ENCODE peak calls at places on chromosomes 2 and 18, in five cellular contexts. One of them, this sample, is unnamed.

GRCh38 chr2:19805266-19805665 is 96.5 kb downstream of the TTC32 start:
- DNase-seq in ovary: no peak
- DNase-seq in heart left ventricle: no peak
- DNase-seq in HCT116: no peak
- DNase-seq in erythroblast: no peak
- DNase-seq in this sample: no peak

GRCh38 chr2:7356909-7357584 is 439.8 kb downstream of the RNF144A start:
- DNase-seq in ovary: no peak
- DNase-seq in heart left ventricle: no peak
- DNase-seq in HCT116: no peak
- DNase-seq in erythroblast: no peak
- DNase-seq in this sample: no peak

GRCh38 chr2:206597716-206598218 is 44.5 kb upstream of the FAM237A start:
- DNase-seq in ovary: no peak
- DNase-seq in heart left ventricle: no peak
- DNase-seq in HCT116: no peak
- DNase-seq in erythroblast: no peak
- DNase-seq in this sample: no peak

GRCh38 chr2:58133395-58133794 is 86.8 kb downstream of the VRK2 start:
- DNase-seq in ovary: no peak
- DNase-seq in heart left ventricle: no peak
- DNase-seq in HCT116: no peak
- DNase-seq in erythroblast: no peak
- DNase-seq in this sample: no peak

GRCh38 chr2:189305291-189305943 is 125.9 kb upstream of the COL5A2 start:
- DNase-seq in ovary: no peak
- DNase-seq in heart left ventricle: no peak
- DNase-seq in HCT116: no peak
- DNase-seq in erythroblast: no peak
- DNase-seq in this sample: no peak

GRCh38 chr18:62526098-62527025 is 3.5 kb downstream of the ZCCHC2 start:
- DNase-seq in ovary: peak; percentile 80
- DNase-seq in heart left ventricle: peak; percentile 89
- DNase-seq in HCT116: peak; percentile 57
- DNase-seq in erythroblast: peak; percentile 96
- DNase-seq in this sample: peak; percentile 72

GRCh38 chr2:197710424-197711042 is 5.4 kb downstream of the MARS2 start:
- DNase-seq in ovary: no peak
- DNase-seq in heart left ventricle: no peak
- DNase-seq in HCT116: no peak
- DNase-seq in erythroblast: no peak
- DNase-seq in this sample: no peak

GRCh38 chr2:238098854-238099708 is 1.1 kb upstream of the ESPNL start:
- DNase-seq in ovary: peak; percentile 3
- DNase-seq in heart left ventricle: no peak
- DNase-seq in HCT116: no peak
- DNase-seq in erythroblast: no peak
- DNase-seq in this sample: no peak

GRCh38 chr2:114700440-114700839 is 258.0 kb downstream of the DPP10 start:
- DNase-seq in ovary: no peak
- DNase-seq in heart left ventricle: no peak
- DNase-seq in HCT116: no peak
- DNase-seq in erythroblast: no peak
- DNase-seq in this sample: no peak

GRCh38 chr2:122999258-122999657 is 1025.8 kb upstream of the CNTNAP5 start:
- DNase-seq in ovary: no peak
- DNase-seq in heart left ventricle: no peak
- DNase-seq in HCT116: no peak
- DNase-seq in erythroblast: no peak
- DNase-seq in this sample: no peak

GRCh38 chr2:23209059-23209458 is 175.9 kb upstream of the KLHL29 start:
- DNase-seq in ovary: no peak
- DNase-seq in heart left ventricle: no peak
- DNase-seq in HCT116: no peak
- DNase-seq in erythroblast: no peak
- DNase-seq in this sample: no peak

GRCh38 chr2:132949108-132949507 is 279.1 kb upstream of the LYPD1 start:
- DNase-seq in ovary: no peak
- DNase-seq in heart left ventricle: no peak
- DNase-seq in HCT116: no peak
- DNase-seq in erythroblast: no peak
- DNase-seq in this sample: no peak

GRCh38 chr2:9392895-9393757 is 30.2 kb downstream of the ITGB1BP1 start:
- DNase-seq in ovary: no peak
- DNase-seq in heart left ventricle: peak; percentile 46
- DNase-seq in HCT116: no peak
- DNase-seq in erythroblast: no peak
- DNase-seq in this sample: no peak

GRCh38 chr2:178155524-178155923 is 38.8 kb upstream of the OSBPL6 start:
- DNase-seq in ovary: no peak
- DNase-seq in heart left ventricle: no peak
- DNase-seq in HCT116: no peak
- DNase-seq in erythroblast: no peak
- DNase-seq in this sample: no peak

GRCh38 chr2:191314697-191315364 is 69.6 kb downstream of the MYO1B start:
- DNase-seq in ovary: no peak
- DNase-seq in heart left ventricle: no peak
- DNase-seq in HCT116: no peak
- DNase-seq in erythroblast: no peak
- DNase-seq in this sample: no peak

GRCh38 chr2:54480025-54480424 is 23.9 kb downstream of the SPTBN1 start:
- DNase-seq in ovary: no peak
- DNase-seq in heart left ventricle: no peak
- DNase-seq in HCT116: no peak
- DNase-seq in erythroblast: no peak
- DNase-seq in this sample: no peak

GRCh38 chr2:178270338-178270737 is 76.0 kb downstream of the OSBPL6 start:
- DNase-seq in ovary: no peak
- DNase-seq in heart left ventricle: no peak
- DNase-seq in HCT116: no peak
- DNase-seq in erythroblast: no peak
- DNase-seq in this sample: no peak

GRCh38 chr2:36484454-36484853 is 113.5 kb downstream of the FEZ2 start:
- DNase-seq in ovary: no peak
- DNase-seq in heart left ventricle: no peak
- DNase-seq in HCT116: no peak
- DNase-seq in erythroblast: no peak
- DNase-seq in this sample: no peak

GRCh38 chr2:36487947-36488346 is 110.0 kb downstream of the FEZ2 start:
- DNase-seq in ovary: no peak
- DNase-seq in heart left ventricle: no peak
- DNase-seq in HCT116: no peak
- DNase-seq in erythroblast: no peak
- DNase-seq in this sample: no peak

GRCh38 chr2:36483290-36483689 is 114.7 kb downstream of the FEZ2 start:
- DNase-seq in ovary: no peak
- DNase-seq in heart left ventricle: no peak
- DNase-seq in HCT116: no peak
- DNase-seq in erythroblast: no peak
- DNase-seq in this sample: no peak

GRCh38 chr2:36486546-36487044 is 111.4 kb downstream of the FEZ2 start:
- DNase-seq in ovary: no peak
- DNase-seq in heart left ventricle: no peak
- DNase-seq in HCT116: no peak
- DNase-seq in erythroblast: no peak
- DNase-seq in this sample: peak; percentile 17

GRCh38 chr2:36485521-36485920 is 112.4 kb downstream of the FEZ2 start:
- DNase-seq in ovary: no peak
- DNase-seq in heart left ventricle: no peak
- DNase-seq in HCT116: no peak
- DNase-seq in erythroblast: no peak
- DNase-seq in this sample: no peak
- TF ChIP-seq POLR2A in ovary: no peak
- TF ChIP-seq POLR2A in heart left ventricle: no peak
- TF ChIP-seq POLR2A in HCT116: no peak
- TF ChIP-seq POLR2A in erythroblast: no peak
- TF ChIP-seq POLR2A in this sample: no peak

GRCh38 chr18:24075731-24076130 is 61.2 kb downstream of the TTC39C start:
- DNase-seq in ovary: no peak
- DNase-seq in heart left ventricle: no peak
- DNase-seq in HCT116: peak; percentile 4
- DNase-seq in erythroblast: no peak
- DNase-seq in this sample: no peak
- TF ChIP-seq POLR2A in ovary: no peak
- TF ChIP-seq POLR2A in heart left ventricle: no peak
- TF ChIP-seq POLR2A in HCT116: no peak
- TF ChIP-seq POLR2A in erythroblast: no peak
- TF ChIP-seq POLR2A in this sample: no peak

GRCh38 chr2:42827647-42828486 is 35.5 kb upstream of the HAAO start:
- DNase-seq in ovary: peak; percentile 91
- DNase-seq in heart left ventricle: peak; percentile 90
- DNase-seq in HCT116: peak; percentile 72
- DNase-seq in erythroblast: peak; percentile 81
- DNase-seq in this sample: peak; percentile 66
- TF ChIP-seq POLR2A in ovary: peak; percentile 30
- TF ChIP-seq POLR2A in heart left ventricle: no peak
- TF ChIP-seq POLR2A in HCT116: no peak
- TF ChIP-seq POLR2A in erythroblast: no peak
- TF ChIP-seq POLR2A in this sample: no peak

DNA sequence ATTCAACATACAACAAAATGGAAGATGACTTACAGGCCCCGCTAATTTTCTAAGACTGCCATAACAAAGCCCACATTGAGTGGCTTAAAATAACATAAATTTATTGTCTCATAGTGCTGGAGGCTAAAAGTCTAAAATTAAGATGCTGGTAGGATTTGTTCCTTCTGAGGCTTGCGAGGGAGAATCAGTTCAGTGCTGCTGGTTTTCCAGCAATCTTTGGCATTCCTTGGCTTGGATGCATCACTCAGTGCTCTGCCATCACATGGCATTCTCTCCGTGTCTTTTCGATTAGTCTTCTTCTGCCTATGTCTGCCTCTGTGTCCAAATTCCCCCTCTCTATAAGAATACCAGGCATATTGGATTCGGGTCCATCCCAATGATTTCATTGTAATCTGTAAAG is 959.3 kb upstream of the TMEFF2 start:
- DNase-seq in ovary: no peak
- DNase-seq in heart left ventricle: no peak
- DNase-seq in HCT116: no peak
- DNase-seq in erythroblast: no peak
- DNase-seq in this sample: no peak
- TF ChIP-seq POLR2A in ovary: no peak
- TF ChIP-seq POLR2A in heart left ventricle: no peak
- TF ChIP-seq POLR2A in HCT116: no peak
- TF ChIP-seq POLR2A in erythroblast: no peak
- TF ChIP-seq POLR2A in this sample: no peak

DNA sequence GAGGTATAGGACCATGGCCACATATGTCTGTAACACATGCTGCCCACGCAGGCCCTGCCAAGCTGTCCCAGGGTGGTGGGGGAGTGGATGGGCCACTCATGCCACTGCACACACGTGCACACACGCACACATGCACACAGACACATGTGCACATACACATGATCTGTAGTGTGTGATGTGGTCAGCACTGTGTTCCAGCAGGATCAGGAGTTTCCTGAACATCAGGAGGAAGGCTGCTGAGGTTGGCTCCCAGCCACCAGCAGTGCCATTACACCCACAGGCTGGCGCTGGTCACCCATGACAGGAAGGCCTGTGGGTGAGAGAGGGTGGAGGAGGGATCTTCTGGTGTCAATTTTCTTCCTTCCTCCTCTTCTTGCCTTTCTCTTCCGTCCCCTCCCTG is 44.7 kb downstream of the POMC start:
- DNase-seq in ovary: no peak
- DNase-seq in heart left ventricle: no peak
- DNase-seq in HCT116: no peak
- DNase-seq in erythroblast: no peak
- DNase-seq in this sample: no peak
- TF ChIP-seq POLR2A in ovary: no peak
- TF ChIP-seq POLR2A in heart left ventricle: no peak
- TF ChIP-seq POLR2A in HCT116: no peak
- TF ChIP-seq POLR2A in erythroblast: no peak
- TF ChIP-seq POLR2A in this sample: no peak

GRCh38 chr2:156333274-156333950 is 891 bp upstream of the NR4A2 start:
- DNase-seq in ovary: no peak
- DNase-seq in heart left ventricle: no peak
- DNase-seq in HCT116: no peak
- DNase-seq in erythroblast: peak; percentile 82
- DNase-seq in this sample: no peak

GRCh38 chr2:156334496-156335478 is 2.3 kb upstream of the NR4A2 start:
- DNase-seq in ovary: peak; percentile 93
- DNase-seq in heart left ventricle: peak; percentile 97
- DNase-seq in HCT116: peak; percentile 79
- DNase-seq in erythroblast: peak; percentile 81
- DNase-seq in this sample: peak; percentile 63

GRCh38 chr2:156332452-156333273 is at the start of gene NR4A2:
- DNase-seq in ovary: peak; percentile 87
- DNase-seq in heart left ventricle: peak; percentile 93
- DNase-seq in HCT116: peak; percentile 96
- DNase-seq in erythroblast: peak; percentile 93
- DNase-seq in this sample: peak; percentile 82

GRCh38 chr2:156331572-156332451 is 709 bp downstream of the NR4A2 start:
- DNase-seq in ovary: peak; percentile 49
- DNase-seq in heart left ventricle: peak; percentile 69
- DNase-seq in HCT116: no peak
- DNase-seq in erythroblast: peak; percentile 63
- DNase-seq in this sample: peak; percentile 42

DNA sequence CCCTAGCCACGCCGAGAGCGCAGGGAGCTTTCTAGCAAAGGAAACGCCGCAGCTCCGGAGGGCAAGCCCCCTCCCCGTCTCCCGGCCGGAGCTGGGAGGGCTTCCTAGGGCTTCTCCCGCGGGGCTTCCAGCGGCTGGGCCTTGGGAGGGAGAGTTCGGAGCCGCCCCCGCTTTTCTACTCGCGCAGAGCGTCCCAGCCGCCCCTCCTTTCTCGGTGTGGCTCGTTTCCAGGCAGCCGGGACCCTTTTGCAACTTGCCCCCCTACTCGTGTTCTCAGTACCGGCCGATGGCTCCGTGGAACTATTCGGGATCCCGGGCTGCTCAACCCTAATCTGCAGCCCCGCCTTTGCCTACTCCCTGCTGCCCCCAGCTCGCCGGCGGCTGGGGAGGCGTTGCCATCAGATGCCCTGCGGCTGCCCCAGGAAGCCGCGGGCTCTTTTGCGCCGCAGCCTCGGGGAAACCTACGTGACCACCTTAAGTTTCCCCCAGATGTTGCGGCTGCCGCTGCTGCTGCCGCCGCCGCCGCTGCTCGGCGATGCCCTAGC is 1.5 kb upstream of the NR4A2 start:
- DNase-seq in ovary: peak; percentile 75
- DNase-seq in heart left ventricle: peak; percentile 87
- DNase-seq in HCT116: no peak
- DNase-seq in erythroblast: peak; percentile 81
- DNase-seq in this sample: peak; percentile 35
- TF ChIP-seq POLR2A in ovary: peak; percentile 54
- TF ChIP-seq POLR2A in heart left ventricle: peak; percentile 10
- TF ChIP-seq POLR2A in HCT116: peak; percentile 1
- TF ChIP-seq POLR2A in erythroblast: no peak
- TF ChIP-seq POLR2A in this sample: peak; percentile 29